ENCODE peak calls at places on chromosomes 13 and 19, in five cellular contexts. X, Q, U, P and J are unnamed samples.
A peak's percentile ranks its signal among the peaks of the same experiment; 100 is the strongest.

GRCh38 chr19:35879770-35880317 is 11.5 kb downstream of the APLP1 start:
- DNase-seq in P (peak; percentile 68), Q (peak; percentile 90), X (peak; percentile 95), U (peak; percentile 87), J (peak; percentile 71)

GRCh38 chr13:73340069-73340468 is 281.3 kb downstream of the KLF5 start:
- DNase-seq in X (no peak), U (no peak), Q (no peak), P (no peak), J (no peak)

GRCh38 chr19:36488118-36488815 is 1.1 kb downstream of the ZNF566 start:
- DNase-seq in X (no peak), U (no peak), Q (no peak), P (no peak), J (no peak)

GRCh38 chr13:31956944-31957644 is 74.5 kb upstream of the FRY start:
- DNase-seq in X (no peak), Q (no peak), P (no peak), U (no peak), J (no peak)

GRCh38 chr13:98349731-98350305 is 172.7 kb upstream of the RNF113B start:
- DNase-seq in P (no peak), U (no peak), X (no peak), Q (no peak), J (no peak)

GRCh38 chr13:49810825-49811526 is 18.5 kb upstream of the KPNA3 start:
- DNase-seq in P (no peak), U (peak; percentile 71), X (no peak), Q (no peak), J (no peak)

GRCh38 chr19:55537741-55538111 is 793 bp upstream of the SBK2 start:
- DNase-seq in U (no peak), P (no peak), X (no peak), Q (no peak), J (no peak)

GRCh38 chr19:32822916-32823746 is 46.4 kb downstream of the SLC7A9 start:
- DNase-seq in U (no peak), Q (no peak), X (no peak), P (no peak), J (no peak)

GRCh38 chr19:38303517-38304351 is at the start of gene C19orf33:
- DNase-seq in P (no peak), X (peak; percentile 88), Q (no peak), U (no peak), J (no peak)

GRCh38 chr19:28469544-28469943 is 743.4 kb downstream of the UQCRFS1 start:
- DNase-seq in X (no peak), U (no peak), Q (no peak), P (no peak), J (no peak)

GRCh38 chr13:113907637-113908617 is 44.1 kb upstream of the GAS6 start:
- DNase-seq in P (no peak), U (peak; percentile 44), Q (no peak), X (no peak), J (no peak)

GRCh38 chr19:33905473-33905936 is 108.8 kb downstream of the KCTD15 start:
- DNase-seq in P (no peak), X (peak; percentile 72), U (no peak), Q (peak; percentile 12), J (no peak)

GRCh38 chr13:111198979-111199378 is 83.9 kb downstream of the ARHGEF7 start:
- DNase-seq in P (no peak), X (no peak), U (no peak), Q (no peak), J (no peak)

GRCh38 chr13:25922373-25922772 is 129.4 kb downstream of the SHISA2 start:
- DNase-seq in U (no peak), P (no peak), X (no peak), Q (no peak), J (no peak)

GRCh38 chr13:111639994-111640393 is 319.6 kb downstream of the TEX29 start:
- DNase-seq in P (no peak), X (no peak), U (no peak), Q (no peak), J (no peak)

GRCh38 chr19:35136231-35136630 is 1.4 kb upstream of the LGI4 start:
- DNase-seq in P (no peak), U (no peak), Q (no peak), X (no peak), J (no peak)

GRCh38 chr19:7830272-7830771 is 304 bp downstream of the EVI5L start:
- DNase-seq in X (peak; percentile 70), P (no peak), U (no peak), Q (no peak), J (no peak)

GRCh38 chr13:39616087-39616694 is 13.2 kb upstream of the LHFPL6 start:
- DNase-seq in Q (peak; percentile 76), P (peak; percentile 44), U (peak; percentile 85), X (no peak), J (peak; percentile 53)

GRCh38 chr19:35299523-35300339 is 7.8 kb downstream of the MAG start:
- DNase-seq in U (no peak), X (no peak), Q (no peak), P (no peak), J (no peak)

GRCh38 chr19:13122275-13122878 is 4.3 kb downstream of the NACC1 start:
- DNase-seq in P (no peak), X (no peak), U (no peak), Q (no peak), J (no peak)

GRCh38 chr19:45440873-45441654 is 17.3 kb upstream of the ERCC1 start:
- DNase-seq in Q (no peak), U (peak; percentile 57), P (no peak), X (no peak), J (no peak)

GRCh38 chr19:8610041-8610927 is at the start of gene ADAMTS10:
- DNase-seq in U (peak; percentile 39), P (peak; percentile 49), Q (no peak), X (no peak), J (no peak)

GRCh38 chr19:50896591-50897190 is 14.5 kb downstream of the KLK4 start:
- DNase-seq in P (no peak), X (no peak), Q (no peak), U (peak; percentile 25), J (peak; percentile 14)

DNA sequence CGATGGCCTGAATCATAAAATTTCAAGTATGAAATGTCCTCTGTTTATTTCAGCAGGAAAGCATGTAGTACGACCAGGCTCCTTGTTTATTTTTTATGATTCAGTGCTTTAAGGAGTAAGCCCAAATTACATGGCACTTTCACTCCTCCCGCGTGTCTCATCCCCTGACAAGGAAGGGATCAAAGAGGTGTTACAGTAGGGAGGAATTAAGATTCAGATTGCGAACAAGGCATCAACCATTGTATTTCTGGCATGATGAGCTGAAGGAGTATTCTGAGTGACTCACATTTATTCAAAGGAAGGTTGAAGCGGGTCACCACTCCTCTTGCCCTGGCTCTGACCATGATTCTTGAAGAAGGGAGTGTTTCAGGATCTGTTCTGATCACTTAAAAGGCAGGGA is 46.1 kb upstream of the CNMD start:
- DNase-seq in P (no peak), X (no peak), U (no peak), Q (no peak), J (no peak)
- H3K4me3 ChIP-seq in P (no peak overlapping the region), X (no peak overlapping the region), U (no peak overlapping the region), Q (no peak overlapping the region), J (no peak overlapping the region)

GRCh38 chr19:41298327-41298964 is 11.5 kb upstream of the CCDC97 start:
- DNase-seq in Q (no peak), X (peak; percentile 88), U (peak; percentile 74), P (peak; percentile 65), J (no peak)
- H3K4me3 ChIP-seq in Q (no peak overlapping the region), X (no peak overlapping the region), U (no peak overlapping the region), P (no peak overlapping the region), J (no peak overlapping the region)

GRCh38 chr19:1362385-1363257 is 21.1 kb upstream of the NDUFS7 start:
- DNase-seq in P (no peak), U (no peak), Q (no peak), X (no peak), J (no peak)

GRCh38 chr19:1361601-1362384 is 21.9 kb upstream of the NDUFS7 start:
- DNase-seq in Q (no peak), U (peak; percentile 81), P (no peak), X (no peak), J (no peak)

GRCh38 chr19:1360126-1360817 is 23.4 kb upstream of the NDUFS7 start:
- DNase-seq in P (no peak), U (no peak), X (no peak), Q (no peak), J (no peak)

GRCh38 chr19:1363599-1363998 is 20.1 kb upstream of the NDUFS7 start:
- DNase-seq in X (no peak), P (peak; percentile 44), U (no peak), Q (no peak), J (no peak)

DNA sequence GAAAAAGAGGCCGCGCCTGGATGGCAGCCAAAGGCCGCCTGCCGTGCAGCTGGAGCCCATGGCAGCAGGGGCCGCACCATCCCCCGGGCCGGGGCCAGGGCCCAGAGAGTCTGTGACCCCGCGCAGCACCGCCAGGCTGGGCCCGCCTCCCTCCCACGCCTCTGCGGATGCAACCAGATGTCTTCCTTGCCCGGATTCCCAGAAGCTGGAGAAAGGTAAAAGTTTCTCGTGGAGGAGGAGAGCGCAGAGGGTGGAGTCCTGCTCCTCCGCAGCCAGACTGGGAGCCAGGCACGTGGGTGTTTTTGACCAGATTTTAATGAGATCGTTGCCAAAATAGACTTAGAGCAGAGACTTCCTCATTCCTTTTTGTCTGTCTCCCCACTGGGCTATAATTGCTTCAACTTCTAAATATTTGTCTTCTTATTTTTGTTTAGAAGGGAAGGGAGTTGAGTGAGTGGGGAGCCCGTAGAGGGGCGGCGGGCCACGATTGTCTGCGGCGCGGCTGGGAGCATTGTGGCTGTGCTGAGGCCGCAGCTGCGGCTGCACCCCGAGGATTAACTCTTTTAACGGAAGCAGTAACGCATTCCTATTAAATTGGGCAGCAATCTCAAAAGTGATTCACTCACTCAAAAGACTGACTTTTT is 22.8 kb upstream of the NDUFS7 start:
- DNase-seq in P (no peak), X (peak; percentile 74), Q (no peak), U (peak; percentile 89), J (no peak)
- H3K4me3 ChIP-seq in P (no peak overlapping the region), X (peak overlapping the region; percentile 31), Q (no peak overlapping the region), U (peak overlapping the region; percentile 41), J (no peak overlapping the region)

GRCh38 chr19:4600082-4600481 is 39.2 kb upstream of the TNFAIP8L1 start:
- DNase-seq in Q (no peak), U (no peak), X (no peak), P (no peak), J (no peak)

GRCh38 chr19:4596033-4596904 is 36.8 kb upstream of the SEMA6B start:
- DNase-seq in U (no peak), X (no peak), Q (no peak), P (no peak), J (no peak)

GRCh38 chr19:4598712-4599111 is 39.2 kb upstream of the SEMA6B start:
- DNase-seq in P (no peak), X (no peak), U (no peak), Q (no peak), J (no peak)

GRCh38 chr19:4597975-4598671 is 38.6 kb upstream of the SEMA6B start:
- DNase-seq in Q (peak; percentile 77), P (peak; percentile 34), U (no peak), X (no peak), J (peak; percentile 60)

DNA sequence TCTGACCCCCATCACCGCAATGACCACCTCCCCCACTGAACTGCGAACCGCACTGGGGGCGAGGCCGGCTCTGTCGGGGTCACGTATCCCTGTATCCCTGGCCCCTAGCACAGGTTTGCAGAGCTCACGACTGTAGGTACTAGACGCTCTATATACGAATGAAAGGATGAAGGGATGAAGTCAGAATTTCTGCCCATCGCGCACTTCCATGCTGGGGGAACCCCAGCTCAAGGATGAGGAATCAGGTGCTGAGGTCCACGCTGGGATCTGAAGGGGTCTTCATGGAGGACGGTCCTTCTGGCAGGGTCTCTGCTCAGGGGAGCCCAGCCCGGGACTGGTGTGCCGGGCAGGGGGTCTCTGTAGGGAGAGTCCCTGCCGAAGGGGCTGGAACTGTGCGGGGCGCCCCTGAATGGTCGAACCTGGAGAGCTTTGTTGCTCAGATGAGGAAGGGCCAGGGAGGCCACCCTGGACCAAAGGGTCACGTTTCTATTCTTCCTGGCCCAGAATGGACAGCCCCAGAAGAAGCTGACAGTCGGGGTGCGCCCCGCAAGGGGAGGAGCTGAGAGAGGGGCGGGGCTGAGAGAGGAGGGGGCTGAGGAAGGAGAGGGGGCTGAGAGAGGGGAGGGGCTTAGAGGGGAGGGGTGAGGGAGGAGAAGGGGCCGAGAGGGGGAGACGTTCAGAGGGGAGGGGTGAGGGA is 37.9 kb upstream of the SEMA6B start:
- DNase-seq in Q (no peak), P (no peak), U (no peak), X (no peak), J (no peak)
- H3K4me3 ChIP-seq in Q (peak overlapping the region; percentile 67), P (no peak overlapping the region), U (no peak overlapping the region), X (no peak overlapping the region), J (no peak overlapping the region)